ENCODE peak calls at places on chromosomes 16 and 17, in eight cellular contexts. One of them, this sample, is unnamed.

GRCh38 chr16:87416826-87417471 is 24.8 kb downstream of the MAP1LC3B start:
- DNase-seq in CD4-positive, alpha-beta T cell: no peak
- DNase-seq in BJ: no peak
- DNase-seq in activated CD4-positive, alpha-beta memory T cell treated with anti-CD3 and anti-CD28 coated beads for 36 hours: peak; percentile 49
- DNase-seq in NCI-H345: no peak
- DNase-seq in AG10803: peak; percentile 71
- DNase-seq in anterior cingulate cortex: no peak
- DNase-seq in T-helper 9 cell: no peak
- DNase-seq in this sample: no peak

GRCh38 chr16:12062343-12063003 is 85.9 kb downstream of the SNX29 start:
- DNase-seq in CD4-positive, alpha-beta T cell: no peak
- DNase-seq in BJ: peak; percentile 78
- DNase-seq in activated CD4-positive, alpha-beta memory T cell treated with anti-CD3 and anti-CD28 coated beads for 36 hours: no peak
- DNase-seq in NCI-H345: no peak
- DNase-seq in AG10803: peak; percentile 97
- DNase-seq in anterior cingulate cortex: no peak
- DNase-seq in T-helper 9 cell: no peak
- DNase-seq in this sample: no peak

GRCh38 chr17:49901460-49902331 is 53.8 kb upstream of the TAC4 start:
- DNase-seq in CD4-positive, alpha-beta T cell: no peak
- DNase-seq in BJ: no peak
- DNase-seq in activated CD4-positive, alpha-beta memory T cell treated with anti-CD3 and anti-CD28 coated beads for 36 hours: no peak
- DNase-seq in NCI-H345: no peak
- DNase-seq in AG10803: no peak
- DNase-seq in anterior cingulate cortex: no peak
- DNase-seq in T-helper 9 cell: no peak
- DNase-seq in this sample: no peak

GRCh38 chr16:27320261-27321012 is 6.7 kb downstream of the IL4R start:
- DNase-seq in CD4-positive, alpha-beta T cell: no peak
- DNase-seq in BJ: no peak
- DNase-seq in activated CD4-positive, alpha-beta memory T cell treated with anti-CD3 and anti-CD28 coated beads for 36 hours: no peak
- DNase-seq in NCI-H345: no peak
- DNase-seq in AG10803: no peak
- DNase-seq in anterior cingulate cortex: no peak
- DNase-seq in T-helper 9 cell: no peak
- DNase-seq in this sample: no peak

GRCh38 chr17:78250891-78251772 is 19.7 kb downstream of the TMEM235 start:
- DNase-seq in CD4-positive, alpha-beta T cell: peak; percentile 87
- DNase-seq in BJ: peak; percentile 16
- DNase-seq in activated CD4-positive, alpha-beta memory T cell treated with anti-CD3 and anti-CD28 coated beads for 36 hours: peak; percentile 92
- DNase-seq in NCI-H345: peak; percentile 93
- DNase-seq in AG10803: peak; percentile 81
- DNase-seq in anterior cingulate cortex: peak; percentile 60
- DNase-seq in T-helper 9 cell: peak; percentile 74
- DNase-seq in this sample: peak; percentile 89

GRCh38 chr16:1002399-1003161 is 21.0 kb downstream of the SOX8 start:
- DNase-seq in CD4-positive, alpha-beta T cell: peak; percentile 71
- DNase-seq in BJ: peak; percentile 15
- DNase-seq in activated CD4-positive, alpha-beta memory T cell treated with anti-CD3 and anti-CD28 coated beads for 36 hours: peak; percentile 94
- DNase-seq in NCI-H345: no peak
- DNase-seq in AG10803: peak; percentile 58
- DNase-seq in anterior cingulate cortex: no peak
- DNase-seq in T-helper 9 cell: peak; percentile 43
- DNase-seq in this sample: no peak

GRCh38 chr17:39195568-39196160 is 1.8 kb downstream of the CACNB1 start:
- DNase-seq in CD4-positive, alpha-beta T cell: no peak
- DNase-seq in BJ: no peak
- DNase-seq in activated CD4-positive, alpha-beta memory T cell treated with anti-CD3 and anti-CD28 coated beads for 36 hours: no peak
- DNase-seq in NCI-H345: no peak
- DNase-seq in AG10803: no peak
- DNase-seq in anterior cingulate cortex: no peak
- DNase-seq in T-helper 9 cell: no peak
- DNase-seq in this sample: no peak

GRCh38 chr17:50055426-50056216 is at the start of gene ITGA3:
- DNase-seq in CD4-positive, alpha-beta T cell: peak; percentile 72
- DNase-seq in BJ: no peak
- DNase-seq in activated CD4-positive, alpha-beta memory T cell treated with anti-CD3 and anti-CD28 coated beads for 36 hours: peak; percentile 78
- DNase-seq in NCI-H345: peak; percentile 92
- DNase-seq in AG10803: peak; percentile 85
- DNase-seq in anterior cingulate cortex: peak; percentile 51
- DNase-seq in T-helper 9 cell: peak; percentile 55
- DNase-seq in this sample: peak; percentile 47

GRCh38 chr17:39927928-39928867 is 666 bp downstream of the LRRC3C start:
- DNase-seq in CD4-positive, alpha-beta T cell: no peak
- DNase-seq in BJ: no peak
- DNase-seq in activated CD4-positive, alpha-beta memory T cell treated with anti-CD3 and anti-CD28 coated beads for 36 hours: peak; percentile 20
- DNase-seq in NCI-H345: no peak
- DNase-seq in AG10803: no peak
- DNase-seq in anterior cingulate cortex: no peak
- DNase-seq in T-helper 9 cell: no peak
- DNase-seq in this sample: no peak

GRCh38 chr16:11208916-11209665 is 46.9 kb downstream of the SOCS1 start:
- DNase-seq in CD4-positive, alpha-beta T cell: no peak
- DNase-seq in BJ: no peak
- DNase-seq in activated CD4-positive, alpha-beta memory T cell treated with anti-CD3 and anti-CD28 coated beads for 36 hours: no peak
- DNase-seq in NCI-H345: no peak
- DNase-seq in AG10803: peak; percentile 24
- DNase-seq in anterior cingulate cortex: no peak
- DNase-seq in T-helper 9 cell: no peak
- DNase-seq in this sample: no peak